ENCODE peak calls at places on chromosome 5, in seven cellular contexts. One of them, this sample, is unnamed.

GRCh38 chr5:8845316-8845715 is 700.6 kb downstream of the SEMA5A start:
- DNase-seq in upper lobe of left lung: no peak
- DNase-seq in GM12892: no peak
- DNase-seq in GM23338: no peak
- DNase-seq in prostate gland: no peak
- DNase-seq in GM12891: no peak
- DNase-seq in spleen: no peak
- DNase-seq in this sample: no peak

GRCh38 chr5:77958642-77959315 is 182.6 kb upstream of the TBCA start:
- DNase-seq in spleen: no peak
- DNase-seq in prostate gland: no peak
- DNase-seq in GM23338: peak; percentile 74
- DNase-seq in GM12892: no peak
- DNase-seq in upper lobe of left lung: no peak
- DNase-seq in GM12891: no peak
- DNase-seq in this sample: no peak

GRCh38 chr5:100840364-100840763 is 62.7 kb downstream of the ST8SIA4 start:
- DNase-seq in GM12891: no peak
- DNase-seq in spleen: no peak
- DNase-seq in upper lobe of left lung: no peak
- DNase-seq in GM12892: no peak
- DNase-seq in GM23338: no peak
- DNase-seq in prostate gland: no peak
- DNase-seq in this sample: no peak

GRCh38 chr5:115378754-115379153 is 82.3 kb upstream of the CCDC112 start:
- DNase-seq in GM12891: no peak
- DNase-seq in prostate gland: no peak
- DNase-seq in GM23338: no peak
- DNase-seq in spleen: no peak
- DNase-seq in GM12892: no peak
- DNase-seq in upper lobe of left lung: no peak
- DNase-seq in this sample: no peak

GRCh38 chr5:80399553-80400239 is 8.2 kb upstream of the ZFYVE16 start:
- DNase-seq in upper lobe of left lung: no peak
- DNase-seq in GM12892: peak; percentile 4
- DNase-seq in GM23338: no peak
- DNase-seq in GM12891: no peak
- DNase-seq in prostate gland: no peak
- DNase-seq in spleen: no peak
- DNase-seq in this sample: no peak

GRCh38 chr5:151659001-151659754 is 27.5 kb downstream of the SPARC start:
- DNase-seq in GM12891: peak; percentile 44
- DNase-seq in prostate gland: peak; percentile 49
- DNase-seq in upper lobe of left lung: peak; percentile 88
- DNase-seq in GM23338: peak; percentile 88
- DNase-seq in spleen: peak; percentile 94
- DNase-seq in GM12892: no peak
- DNase-seq in this sample: peak; percentile 84

GRCh38 chr5:170623576-170624181 is 119.9 kb downstream of the KCNIP1 start:
- DNase-seq in spleen: peak; percentile 78
- DNase-seq in prostate gland: peak; percentile 18
- DNase-seq in GM12891: no peak
- DNase-seq in GM23338: peak; percentile 93
- DNase-seq in upper lobe of left lung: no peak
- DNase-seq in GM12892: no peak
- DNase-seq in this sample: peak; percentile 44

GRCh38 chr5:98755406-98755805 is 18.1 kb upstream of the RGMB start:
- DNase-seq in prostate gland: no peak
- DNase-seq in GM12891: no peak
- DNase-seq in upper lobe of left lung: no peak
- DNase-seq in spleen: no peak
- DNase-seq in GM23338: no peak
- DNase-seq in GM12892: no peak
- DNase-seq in this sample: no peak

GRCh38 chr5:125412051-125412560 is 665.7 kb upstream of the ZNF608 start:
- DNase-seq in GM23338: peak; percentile 61
- DNase-seq in GM12891: no peak
- DNase-seq in spleen: no peak
- DNase-seq in upper lobe of left lung: no peak
- DNase-seq in GM12892: peak; percentile 16
- DNase-seq in prostate gland: peak; percentile 35
- DNase-seq in this sample: peak; percentile 29

GRCh38 chr5:5615569-5615968 is 193.1 kb downstream of the ICE1 start:
- DNase-seq in upper lobe of left lung: no peak
- DNase-seq in spleen: no peak
- DNase-seq in prostate gland: no peak
- DNase-seq in GM23338: no peak
- DNase-seq in GM12891: no peak
- DNase-seq in GM12892: no peak
- DNase-seq in this sample: no peak

GRCh38 chr5:83001788-83002381 is 75.3 kb downstream of the TMEM167A start:
- DNase-seq in GM12892: no peak
- DNase-seq in upper lobe of left lung: no peak
- DNase-seq in GM12891: no peak
- DNase-seq in GM23338: no peak
- DNase-seq in spleen: no peak
- DNase-seq in prostate gland: no peak
- DNase-seq in this sample: no peak

GRCh38 chr5:83009408-83009807 is 67.8 kb downstream of the TMEM167A start:
- DNase-seq in prostate gland: no peak
- DNase-seq in GM12891: no peak
- DNase-seq in spleen: no peak
- DNase-seq in GM23338: no peak
- DNase-seq in GM12892: no peak
- DNase-seq in upper lobe of left lung: no peak
- DNase-seq in this sample: no peak

GRCh38 chr5:83007755-83008154 is 69.4 kb downstream of the TMEM167A start:
- DNase-seq in prostate gland: no peak
- DNase-seq in GM23338: peak; percentile 69
- DNase-seq in GM12892: no peak
- DNase-seq in upper lobe of left lung: no peak
- DNase-seq in GM12891: no peak
- DNase-seq in spleen: no peak
- DNase-seq in this sample: no peak

GRCh38 chr5:83003791-83004190 is 73.4 kb downstream of the TMEM167A start:
- DNase-seq in GM23338: no peak
- DNase-seq in GM12892: no peak
- DNase-seq in upper lobe of left lung: no peak
- DNase-seq in spleen: no peak
- DNase-seq in prostate gland: no peak
- DNase-seq in GM12891: no peak
- DNase-seq in this sample: no peak

DNA sequence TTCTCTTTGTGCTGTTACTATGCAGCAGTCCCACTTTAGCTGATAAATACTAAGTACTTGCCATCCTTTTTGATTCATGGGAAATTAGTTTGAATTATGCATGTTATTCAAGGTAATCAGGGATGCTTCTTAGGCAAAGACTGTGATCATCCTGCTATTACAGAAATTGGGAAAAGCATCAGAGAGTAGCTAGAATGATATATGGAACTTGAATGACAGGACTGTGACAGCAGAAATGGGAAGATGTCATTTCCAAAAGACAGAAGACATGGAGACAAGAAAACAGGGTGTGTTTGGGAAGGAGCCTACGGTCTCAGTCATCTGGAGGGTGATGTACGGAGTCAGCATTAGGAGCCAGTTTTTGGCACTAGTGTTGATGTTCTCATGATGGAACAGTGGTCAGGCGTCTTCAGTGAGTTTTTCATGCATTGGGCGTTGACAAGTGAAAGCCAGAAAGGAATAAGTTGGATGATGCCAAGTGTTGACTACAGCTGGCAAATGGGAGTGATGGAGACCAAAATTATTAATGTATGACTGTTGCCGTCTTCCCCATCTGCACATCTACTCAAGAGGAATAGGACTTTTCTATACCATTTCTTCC is 70.4 kb downstream of the TMEM167A start:
- DNase-seq in spleen: no peak
- DNase-seq in prostate gland: no peak
- DNase-seq in upper lobe of left lung: no peak
- DNase-seq in GM12892: no peak
- DNase-seq in GM23338: no peak
- DNase-seq in GM12891: no peak
- DNase-seq in this sample: no peak
- TF ChIP-seq POLR2AphosphoS5 in spleen: no peak
- TF ChIP-seq POLR2AphosphoS5 in prostate gland: no peak
- TF ChIP-seq POLR2AphosphoS5 in upper lobe of left lung: no peak
- TF ChIP-seq POLR2AphosphoS5 in GM12892: no peak
- TF ChIP-seq POLR2AphosphoS5 in GM23338: no peak
- TF ChIP-seq POLR2AphosphoS5 in GM12891: no peak
- TF ChIP-seq POLR2AphosphoS5 in this sample: no peak

DNA sequence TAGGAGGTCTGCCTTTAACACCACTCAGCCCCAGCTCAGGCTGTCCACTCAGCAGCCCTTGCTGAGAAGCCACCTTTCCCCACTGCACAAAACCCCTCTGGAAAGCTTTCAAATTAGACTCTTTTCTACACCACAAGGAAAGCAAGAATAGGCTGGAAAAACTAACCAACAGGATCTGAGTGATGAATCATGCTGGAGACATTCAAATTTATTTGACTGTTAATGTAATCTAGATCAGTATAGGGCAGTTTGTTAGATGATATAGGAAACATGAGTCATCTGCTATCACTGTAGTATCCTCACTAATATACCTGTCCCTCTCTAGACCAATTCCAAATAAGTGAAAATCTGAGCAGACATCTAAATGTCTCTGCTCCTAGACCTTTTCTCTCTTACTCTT is 127.8 kb upstream of the PAM start:
- DNase-seq in spleen: no peak
- DNase-seq in GM12892: no peak
- DNase-seq in GM23338: no peak
- DNase-seq in GM12891: no peak
- DNase-seq in prostate gland: no peak
- DNase-seq in upper lobe of left lung: no peak
- DNase-seq in this sample: no peak
- TF ChIP-seq POLR2AphosphoS5 in spleen: no peak
- TF ChIP-seq POLR2AphosphoS5 in GM12892: no peak
- TF ChIP-seq POLR2AphosphoS5 in GM23338: no peak
- TF ChIP-seq POLR2AphosphoS5 in GM12891: no peak
- TF ChIP-seq POLR2AphosphoS5 in prostate gland: no peak
- TF ChIP-seq POLR2AphosphoS5 in upper lobe of left lung: no peak
- TF ChIP-seq POLR2AphosphoS5 in this sample: no peak

DNA sequence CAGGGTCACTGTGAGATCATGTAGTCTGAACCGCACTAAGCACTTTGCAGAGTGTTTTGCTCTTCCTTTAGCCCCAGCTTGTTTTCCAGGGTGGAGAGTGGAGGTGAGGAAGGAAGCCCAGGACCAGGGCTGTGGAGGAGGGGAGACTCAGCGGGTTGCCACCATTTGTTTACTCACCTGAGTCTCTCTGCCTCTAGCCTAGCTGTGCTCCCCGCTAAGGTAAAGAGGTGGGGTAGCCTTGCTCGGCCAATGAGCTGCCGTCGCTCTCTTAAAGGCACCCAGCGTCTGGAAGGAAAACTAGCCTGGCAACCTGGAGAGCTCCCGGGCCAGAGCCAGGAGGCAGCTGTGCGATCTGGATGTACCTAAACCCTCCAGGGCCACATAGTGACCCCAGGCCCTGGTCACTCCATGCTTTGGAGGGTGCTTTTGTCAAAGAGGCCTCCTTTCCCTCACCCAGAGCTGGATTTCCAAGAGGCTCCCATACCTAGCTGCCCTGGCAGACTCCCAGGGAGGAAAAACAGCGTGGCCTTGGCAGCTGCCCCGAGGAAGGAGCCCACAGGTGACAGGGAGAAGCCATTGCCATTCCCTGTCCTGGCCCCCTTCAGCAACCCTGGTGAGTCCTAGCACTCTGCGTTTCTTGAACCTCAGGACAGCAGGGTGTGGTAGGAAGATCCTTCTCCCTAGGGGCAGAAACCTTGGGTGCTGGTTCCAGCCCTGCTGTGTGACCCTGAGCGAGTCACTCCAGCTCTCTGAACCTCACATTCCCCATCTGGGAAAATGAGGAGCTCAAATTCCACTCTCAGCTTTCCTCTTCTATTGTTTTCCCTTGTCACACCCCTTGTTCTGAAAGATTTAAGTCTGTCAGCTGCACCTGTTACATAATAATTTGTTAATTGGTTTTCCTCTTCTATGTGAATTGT is 42.4 kb upstream of the LARP1 start:
- DNase-seq in upper lobe of left lung: no peak
- DNase-seq in GM12891: no peak
- DNase-seq in GM23338: peak; percentile 98
- DNase-seq in GM12892: no peak
- DNase-seq in prostate gland: peak; percentile 84
- DNase-seq in spleen: no peak
- DNase-seq in this sample: no peak
- TF ChIP-seq POLR2AphosphoS5 in upper lobe of left lung: no peak
- TF ChIP-seq POLR2AphosphoS5 in GM12891: no peak
- TF ChIP-seq POLR2AphosphoS5 in GM23338: peak; percentile 80
- TF ChIP-seq POLR2AphosphoS5 in GM12892: no peak
- TF ChIP-seq POLR2AphosphoS5 in prostate gland: peak; percentile 81
- TF ChIP-seq POLR2AphosphoS5 in spleen: no peak
- TF ChIP-seq POLR2AphosphoS5 in this sample: no peak

DNA sequence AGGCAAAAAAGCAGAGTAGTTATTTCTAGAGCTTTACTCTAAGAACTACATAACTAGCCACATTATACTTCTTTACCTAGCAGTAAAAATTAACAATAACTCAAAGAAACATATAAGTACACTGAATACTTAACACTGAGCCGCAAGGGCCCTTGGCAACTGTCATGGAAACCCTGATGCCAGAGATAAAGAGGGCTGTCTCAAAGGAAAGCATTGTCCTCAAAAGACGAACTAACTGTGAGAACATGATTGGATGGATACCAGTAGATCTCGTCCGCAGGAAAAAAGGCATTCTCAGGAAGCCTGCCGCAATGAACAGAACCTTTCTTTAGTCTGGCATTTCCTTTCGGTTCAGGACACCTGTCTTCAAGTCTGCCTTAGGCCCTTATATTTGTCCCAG is 379.0 kb upstream of the SLC30A5 start:
- DNase-seq in GM12891: no peak
- DNase-seq in prostate gland: no peak
- DNase-seq in GM23338: no peak
- DNase-seq in GM12892: no peak
- DNase-seq in spleen: no peak
- DNase-seq in upper lobe of left lung: no peak
- DNase-seq in this sample: peak; percentile 68
- TF ChIP-seq POLR2AphosphoS5 in GM12891: no peak
- TF ChIP-seq POLR2AphosphoS5 in prostate gland: no peak
- TF ChIP-seq POLR2AphosphoS5 in GM23338: no peak
- TF ChIP-seq POLR2AphosphoS5 in GM12892: no peak
- TF ChIP-seq POLR2AphosphoS5 in spleen: no peak
- TF ChIP-seq POLR2AphosphoS5 in upper lobe of left lung: no peak
- TF ChIP-seq POLR2AphosphoS5 in this sample: no peak

GRCh38 chr5:66134407-66134843 is 9.7 kb upstream of the SREK1 start:
- DNase-seq in GM12892: no peak
- DNase-seq in GM23338: no peak
- DNase-seq in spleen: no peak
- DNase-seq in prostate gland: peak; percentile 6
- DNase-seq in upper lobe of left lung: no peak
- DNase-seq in GM12891: no peak
- DNase-seq in this sample: no peak

GRCh38 chr5:66130493-66130892 is 13.6 kb upstream of the SREK1 start:
- DNase-seq in upper lobe of left lung: no peak
- DNase-seq in spleen: no peak
- DNase-seq in prostate gland: no peak
- DNase-seq in GM12891: no peak
- DNase-seq in GM12892: no peak
- DNase-seq in GM23338: no peak
- DNase-seq in this sample: no peak

GRCh38 chr5:66129184-66129583 is 14.9 kb upstream of the SREK1 start:
- DNase-seq in spleen: no peak
- DNase-seq in GM12892: no peak
- DNase-seq in prostate gland: no peak
- DNase-seq in GM12891: no peak
- DNase-seq in GM23338: no peak
- DNase-seq in upper lobe of left lung: no peak
- DNase-seq in this sample: no peak
- TF ChIP-seq POLR2AphosphoS5 in spleen: no peak
- TF ChIP-seq POLR2AphosphoS5 in GM12892: no peak
- TF ChIP-seq POLR2AphosphoS5 in prostate gland: no peak
- TF ChIP-seq POLR2AphosphoS5 in GM12891: no peak
- TF ChIP-seq POLR2AphosphoS5 in GM23338: no peak
- TF ChIP-seq POLR2AphosphoS5 in upper lobe of left lung: no peak
- TF ChIP-seq POLR2AphosphoS5 in this sample: no peak

This sample was measured in breast epithelium.